ENCODE peak calls at places on chromosome 10, in four cellular contexts. One of them, this sample, is unnamed.

GRCh38 chr10:104582604-104582951 is 58.5 kb upstream of the SORCS3 start:
- DNase-seq in natural killer cell: no peak
- DNase-seq in upper lobe of right lung: no peak
- DNase-seq in mucosa of descending colon: no peak
- DNase-seq in this sample: no peak

GRCh38 chr10:99435986-99436633 is 5.7 kb upstream of the GOT1 start:
- DNase-seq in natural killer cell: no peak
- DNase-seq in upper lobe of right lung: no peak
- DNase-seq in mucosa of descending colon: no peak
- DNase-seq in this sample: no peak

GRCh38 chr10:13270877-13271551 is 28.9 kb downstream of the PHYH start:
- DNase-seq in natural killer cell: no peak
- DNase-seq in upper lobe of right lung: no peak
- DNase-seq in mucosa of descending colon: no peak
- DNase-seq in this sample: no peak

GRCh38 chr10:92873029-92873428 is 24.7 kb downstream of the EXOC6 start:
- DNase-seq in natural killer cell: no peak
- DNase-seq in upper lobe of right lung: no peak
- DNase-seq in mucosa of descending colon: no peak
- DNase-seq in this sample: no peak

GRCh38 chr10:125273023-125273422 is 112.7 kb upstream of the CTBP2 start:
- DNase-seq in natural killer cell: no peak
- DNase-seq in upper lobe of right lung: no peak
- DNase-seq in mucosa of descending colon: no peak
- DNase-seq in this sample: no peak

GRCh38 chr10:7529638-7530037 is 118.8 kb upstream of the SFMBT2 start:
- DNase-seq in natural killer cell: no peak
- DNase-seq in upper lobe of right lung: no peak
- DNase-seq in mucosa of descending colon: no peak
- DNase-seq in this sample: no peak

GRCh38 chr10:102775973-102776669 is 32.4 kb downstream of the WBP1L start:
- DNase-seq in natural killer cell: no peak
- DNase-seq in upper lobe of right lung: peak
- DNase-seq in mucosa of descending colon: peak
- DNase-seq in this sample: no peak

GRCh38 chr10:98456043-98456570 is 9.4 kb upstream of the HPS1 start:
- DNase-seq in natural killer cell: no peak
- DNase-seq in upper lobe of right lung: no peak
- DNase-seq in mucosa of descending colon: no peak
- DNase-seq in this sample: no peak

GRCh38 chr10:3107426-3107961 is 40.1 kb downstream of the PFKP start:
- DNase-seq in natural killer cell: no peak
- DNase-seq in upper lobe of right lung: peak
- DNase-seq in mucosa of descending colon: no peak
- DNase-seq in this sample: no peak

GRCh38 chr10:68053553-68053952 is 21.5 kb downstream of the HERC4 start:
- DNase-seq in natural killer cell: no peak
- DNase-seq in upper lobe of right lung: no peak
- DNase-seq in mucosa of descending colon: no peak
- DNase-seq in this sample: no peak

GRCh38 chr10:48606530-48607355 is 1.9 kb upstream of the ARHGAP22 start:
- DNase-seq in natural killer cell: no peak
- DNase-seq in upper lobe of right lung: no peak
- DNase-seq in mucosa of descending colon: no peak
- DNase-seq in this sample: no peak

GRCh38 chr10:104072786-104073185 is 12.9 kb downstream of the COL17A1 start:
- DNase-seq in natural killer cell: no peak
- DNase-seq in upper lobe of right lung: no peak
- DNase-seq in mucosa of descending colon: no peak
- DNase-seq in this sample: no peak

GRCh38 chr10:58158806-58159205 is 108.9 kb downstream of the IPMK start:
- DNase-seq in natural killer cell: no peak
- DNase-seq in upper lobe of right lung: no peak
- DNase-seq in mucosa of descending colon: no peak
- DNase-seq in this sample: no peak

GRCh38 chr10:30759423-30759822 is 129.9 kb upstream of the LYZL2 start:
- DNase-seq in natural killer cell: no peak
- DNase-seq in upper lobe of right lung: no peak
- DNase-seq in mucosa of descending colon: no peak
- DNase-seq in this sample: no peak

GRCh38 chr10:76523215-76523614 is 1091.8 kb downstream of the LRMDA start:
- DNase-seq in natural killer cell: no peak
- DNase-seq in upper lobe of right lung: no peak
- DNase-seq in mucosa of descending colon: peak
- DNase-seq in this sample: no peak

GRCh38 chr10:4766449-4766848 is 59.6 kb upstream of the AKR1E2 start:
- DNase-seq in natural killer cell: no peak
- DNase-seq in upper lobe of right lung: no peak
- DNase-seq in mucosa of descending colon: no peak
- DNase-seq in this sample: no peak

GRCh38 chr10:17923728-17924127 is 28.0 kb upstream of the SLC39A12 start:
- DNase-seq in natural killer cell: no peak
- DNase-seq in upper lobe of right lung: no peak
- DNase-seq in mucosa of descending colon: peak
- DNase-seq in this sample: no peak

GRCh38 chr10:12644380-12645144 is 295.2 kb downstream of the CAMK1D start:
- DNase-seq in natural killer cell: no peak
- DNase-seq in upper lobe of right lung: no peak
- DNase-seq in mucosa of descending colon: no peak
- DNase-seq in this sample: no peak

GRCh38 chr10:22344204-22344603 is 1.1 kb upstream of the SPAG6 start:
- DNase-seq in natural killer cell: no peak
- DNase-seq in upper lobe of right lung: no peak
- DNase-seq in mucosa of descending colon: no peak
- DNase-seq in this sample: no peak
- TF ChIP-seq CTCF in natural killer cell: no peak
- TF ChIP-seq CTCF in upper lobe of right lung: no peak
- TF ChIP-seq CTCF in mucosa of descending colon: no peak
- TF ChIP-seq CTCF in this sample: no peak

GRCh38 chr10:121168513-121169216 is 317.5 kb downstream of the WDR11 start:
- DNase-seq in natural killer cell: no peak
- DNase-seq in upper lobe of right lung: no peak
- DNase-seq in mucosa of descending colon: no peak
- DNase-seq in this sample: no peak
- TF ChIP-seq CTCF in natural killer cell: no peak
- TF ChIP-seq CTCF in upper lobe of right lung: no peak
- TF ChIP-seq CTCF in mucosa of descending colon: no peak
- TF ChIP-seq CTCF in this sample: no peak

GRCh38 chr10:43075612-43076003 is 1.3 kb upstream of the RET start:
- DNase-seq in natural killer cell: no peak
- DNase-seq in upper lobe of right lung: no peak
- DNase-seq in mucosa of descending colon: no peak
- DNase-seq in this sample: no peak
- TF ChIP-seq CTCF in natural killer cell: no peak
- TF ChIP-seq CTCF in upper lobe of right lung: no peak
- TF ChIP-seq CTCF in mucosa of descending colon: no peak
- TF ChIP-seq CTCF in this sample: no peak

GRCh38 chr10:27820637-27821036 is 75.0 kb upstream of the MKX start:
- DNase-seq in natural killer cell: no peak
- DNase-seq in upper lobe of right lung: no peak
- DNase-seq in mucosa of descending colon: no peak
- DNase-seq in this sample: no peak
- TF ChIP-seq CTCF in natural killer cell: no peak
- TF ChIP-seq CTCF in upper lobe of right lung: no peak
- TF ChIP-seq CTCF in mucosa of descending colon: no peak
- TF ChIP-seq CTCF in this sample: no peak

DNA sequence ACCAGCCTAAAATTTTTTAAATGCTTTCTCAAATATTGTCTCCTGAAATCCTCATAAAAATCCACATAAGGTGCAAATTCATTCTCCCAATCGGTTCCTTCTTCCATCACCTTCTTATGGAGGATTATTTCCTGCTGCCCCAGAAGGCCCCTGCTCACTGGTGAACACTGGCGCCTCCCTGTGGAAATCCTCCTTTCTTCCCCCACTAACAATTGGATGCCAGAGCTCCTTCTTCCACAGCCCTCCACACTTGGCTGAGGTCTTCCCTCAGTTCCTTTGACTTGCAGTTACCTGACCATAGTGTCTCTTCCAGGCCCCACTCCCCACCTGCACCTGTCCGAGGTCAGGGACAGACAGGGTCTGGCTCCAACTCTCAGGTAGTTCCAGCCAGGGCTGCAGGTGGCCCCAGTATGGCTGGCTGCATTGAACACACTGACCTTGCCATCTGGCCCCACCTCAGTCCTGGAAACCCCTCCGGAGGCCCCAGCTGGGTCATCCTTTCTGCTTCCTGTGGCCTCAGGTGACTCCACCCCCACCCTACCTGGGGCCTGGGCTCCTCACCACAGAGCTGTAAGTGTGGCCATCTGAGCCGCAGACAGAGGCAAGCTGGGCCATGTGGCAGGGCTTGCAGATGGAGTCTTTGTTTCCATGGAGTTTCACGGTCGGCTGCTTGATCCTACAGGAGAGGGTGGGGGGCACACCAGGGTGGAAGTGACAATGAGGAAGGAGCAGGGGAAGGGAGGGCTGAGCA is 18.4 kb downstream of the SPOCK2 start:
- DNase-seq in natural killer cell: no peak
- DNase-seq in upper lobe of right lung: no peak
- DNase-seq in mucosa of descending colon: no peak
- DNase-seq in this sample: no peak
- TF ChIP-seq CTCF in natural killer cell: no peak
- TF ChIP-seq CTCF in upper lobe of right lung: no peak
- TF ChIP-seq CTCF in mucosa of descending colon: no peak
- TF ChIP-seq CTCF in this sample: peak

GRCh38 chr10:61903991-61904350 is 2.5 kb downstream of the ARID5B start:
- DNase-seq in natural killer cell: no peak
- DNase-seq in upper lobe of right lung: no peak
- DNase-seq in mucosa of descending colon: no peak
- DNase-seq in this sample: no peak

GRCh38 chr10:61905837-61906236 is 4.3 kb downstream of the ARID5B start:
- DNase-seq in natural killer cell: no peak
- DNase-seq in upper lobe of right lung: no peak
- DNase-seq in mucosa of descending colon: no peak
- DNase-seq in this sample: no peak

GRCh38 chr10:61903184-61903990 is 1.9 kb downstream of the ARID5B start:
- DNase-seq in natural killer cell: peak
- DNase-seq in upper lobe of right lung: peak
- DNase-seq in mucosa of descending colon: peak
- DNase-seq in this sample: no peak

GRCh38 chr10:61905446-61905725 is 3.9 kb downstream of the ARID5B start:
- DNase-seq in natural killer cell: no peak
- DNase-seq in upper lobe of right lung: no peak
- DNase-seq in mucosa of descending colon: no peak
- DNase-seq in this sample: no peak

GRCh38 chr10:61904711-61905445 is 3.4 kb downstream of the ARID5B start:
- DNase-seq in natural killer cell: no peak
- DNase-seq in upper lobe of right lung: no peak
- DNase-seq in mucosa of descending colon: no peak
- DNase-seq in this sample: no peak
- TF ChIP-seq CTCF in natural killer cell: no peak
- TF ChIP-seq CTCF in upper lobe of right lung: peak
- TF ChIP-seq CTCF in mucosa of descending colon: no peak
- TF ChIP-seq CTCF in this sample: no peak

GRCh38 chr10:101704306-101704705 is 9.3 kb upstream of the FBXW4 start:
- DNase-seq in natural killer cell: no peak
- DNase-seq in upper lobe of right lung: no peak
- DNase-seq in mucosa of descending colon: no peak
- DNase-seq in this sample: no peak
- TF ChIP-seq CTCF in natural killer cell: no peak
- TF ChIP-seq CTCF in upper lobe of right lung: no peak
- TF ChIP-seq CTCF in mucosa of descending colon: no peak
- TF ChIP-seq CTCF in this sample: no peak

GRCh38 chr10:35642023-35642792 is at the start of gene FZD8:
- DNase-seq in natural killer cell: peak
- DNase-seq in upper lobe of right lung: peak
- DNase-seq in mucosa of descending colon: peak
- DNase-seq in this sample: peak
- TF ChIP-seq CTCF in natural killer cell: no peak
- TF ChIP-seq CTCF in upper lobe of right lung: peak
- TF ChIP-seq CTCF in mucosa of descending colon: peak
- TF ChIP-seq CTCF in this sample: no peak